ENCODE peak calls at places on chromosomes 12 and 14, in eight cellular contexts. One of them, this sample, is unnamed.

GRCh38 chr14:101405171-101405883 is 156.0 kb upstream of the DIO3 start:
- DNase-seq in uterus: peak
- DNase-seq in Calu3: peak
- DNase-seq in MCF 10A: peak
- DNase-seq in progenitor cell of endocrine pancreas: no peak
- DNase-seq in B cell: no peak
- DNase-seq in PC-3: peak
- DNase-seq in right atrium auricular region: peak
- DNase-seq in this sample: no peak

GRCh38 chr12:124026755-124027745 is 54.0 kb downstream of the ZNF664 start:
- DNase-seq in uterus: no peak
- DNase-seq in Calu3: no peak
- DNase-seq in MCF 10A: peak
- DNase-seq in progenitor cell of endocrine pancreas: no peak
- DNase-seq in B cell: no peak
- DNase-seq in PC-3: peak
- DNase-seq in right atrium auricular region: no peak
- DNase-seq in this sample: no peak

GRCh38 chr12:19168634-19169033 is 39.1 kb downstream of the PLEKHA5 start:
- DNase-seq in uterus: no peak
- DNase-seq in Calu3: no peak
- DNase-seq in MCF 10A: no peak
- DNase-seq in progenitor cell of endocrine pancreas: no peak
- DNase-seq in B cell: no peak
- DNase-seq in PC-3: no peak
- DNase-seq in right atrium auricular region: no peak
- DNase-seq in this sample: no peak

GRCh38 chr14:101877766-101878165 is 86.6 kb upstream of the DYNC1H1 start:
- DNase-seq in uterus: no peak
- DNase-seq in Calu3: no peak
- DNase-seq in MCF 10A: no peak
- DNase-seq in progenitor cell of endocrine pancreas: no peak
- DNase-seq in B cell: no peak
- DNase-seq in PC-3: no peak
- DNase-seq in right atrium auricular region: no peak
- DNase-seq in this sample: no peak

GRCh38 chr12:20220339-20220738 is 148.0 kb upstream of the PDE3A start:
- DNase-seq in uterus: no peak
- DNase-seq in Calu3: peak
- DNase-seq in MCF 10A: peak
- DNase-seq in progenitor cell of endocrine pancreas: no peak
- DNase-seq in B cell: no peak
- DNase-seq in PC-3: peak
- DNase-seq in right atrium auricular region: no peak
- DNase-seq in this sample: no peak

GRCh38 chr12:101299931-101300330 is 20.0 kb downstream of the UTP20 start:
- DNase-seq in uterus: no peak
- DNase-seq in Calu3: peak
- DNase-seq in MCF 10A: no peak
- DNase-seq in progenitor cell of endocrine pancreas: no peak
- DNase-seq in B cell: no peak
- DNase-seq in PC-3: peak
- DNase-seq in right atrium auricular region: no peak
- DNase-seq in this sample: no peak

GRCh38 chr14:99774526-99775307 is 18.5 kb upstream of the EML1 start:
- DNase-seq in uterus: peak
- DNase-seq in Calu3: no peak
- DNase-seq in MCF 10A: no peak
- DNase-seq in progenitor cell of endocrine pancreas: no peak
- DNase-seq in B cell: no peak
- DNase-seq in PC-3: peak
- DNase-seq in right atrium auricular region: peak
- DNase-seq in this sample: no peak

GRCh38 chr12:114500775-114501473 is 95.0 kb upstream of the TBX5 start:
- DNase-seq in uterus: no peak
- DNase-seq in Calu3: no peak
- DNase-seq in MCF 10A: no peak
- DNase-seq in progenitor cell of endocrine pancreas: no peak
- DNase-seq in B cell: no peak
- DNase-seq in PC-3: no peak
- DNase-seq in right atrium auricular region: no peak
- DNase-seq in this sample: no peak

GRCh38 chr12:1830981-1831930 is 10.9 kb downstream of the LRTM2 start:
- DNase-seq in uterus: peak
- DNase-seq in Calu3: peak
- DNase-seq in MCF 10A: peak
- DNase-seq in progenitor cell of endocrine pancreas: peak
- DNase-seq in B cell: no peak
- DNase-seq in PC-3: peak
- DNase-seq in right atrium auricular region: no peak
- DNase-seq in this sample: no peak

GRCh38 chr14:104882325-104882973 is 17.4 kb downstream of the CEP170B start:
- DNase-seq in uterus: no peak
- DNase-seq in Calu3: peak
- DNase-seq in MCF 10A: peak
- DNase-seq in progenitor cell of endocrine pancreas: no peak
- DNase-seq in B cell: no peak
- DNase-seq in PC-3: peak
- DNase-seq in right atrium auricular region: no peak
- DNase-seq in this sample: peak

DNA sequence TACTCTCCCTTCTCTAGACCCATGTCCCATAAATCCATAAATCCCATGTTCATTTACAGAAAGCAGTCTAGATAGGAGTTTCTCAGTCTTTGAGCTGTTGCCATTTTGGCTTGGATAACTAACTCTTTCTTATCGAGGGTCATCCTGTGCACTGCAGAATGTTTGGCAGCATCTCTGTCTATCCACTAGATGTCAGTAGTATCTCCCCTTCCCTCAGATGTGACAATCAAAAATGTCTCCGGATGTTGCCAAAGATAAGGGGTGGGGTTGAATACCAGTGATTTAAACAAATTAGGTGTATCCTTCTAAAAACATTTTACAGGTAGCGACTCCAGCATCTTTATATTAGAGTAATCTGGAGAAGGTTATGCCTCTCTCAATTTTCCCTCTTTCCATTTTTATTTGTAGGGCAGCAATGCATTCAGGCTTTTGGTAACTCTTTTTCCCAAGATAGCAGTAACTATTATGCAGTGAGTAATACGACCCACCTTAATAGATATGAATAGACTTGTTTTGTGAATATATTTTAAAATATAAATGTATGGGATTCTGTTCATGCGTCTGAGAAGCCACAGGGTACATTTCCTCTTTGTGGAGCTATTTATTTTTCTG is 100.7 kb downstream of the LRRK2 start:
- DNase-seq in uterus: no peak
- DNase-seq in Calu3: peak
- DNase-seq in MCF 10A: peak
- DNase-seq in progenitor cell of endocrine pancreas: no peak
- DNase-seq in B cell: no peak
- DNase-seq in PC-3: peak
- DNase-seq in right atrium auricular region: no peak
- DNase-seq in this sample: peak
- TF ChIP-seq CTCF in uterus: no peak
- TF ChIP-seq CTCF in Calu3: peak
- TF ChIP-seq CTCF in MCF 10A: peak
- TF ChIP-seq CTCF in progenitor cell of endocrine pancreas: peak
- TF ChIP-seq CTCF in B cell: peak
- TF ChIP-seq CTCF in PC-3: peak
- TF ChIP-seq CTCF in right atrium auricular region: no peak
- TF ChIP-seq CTCF in this sample: peak

DNA sequence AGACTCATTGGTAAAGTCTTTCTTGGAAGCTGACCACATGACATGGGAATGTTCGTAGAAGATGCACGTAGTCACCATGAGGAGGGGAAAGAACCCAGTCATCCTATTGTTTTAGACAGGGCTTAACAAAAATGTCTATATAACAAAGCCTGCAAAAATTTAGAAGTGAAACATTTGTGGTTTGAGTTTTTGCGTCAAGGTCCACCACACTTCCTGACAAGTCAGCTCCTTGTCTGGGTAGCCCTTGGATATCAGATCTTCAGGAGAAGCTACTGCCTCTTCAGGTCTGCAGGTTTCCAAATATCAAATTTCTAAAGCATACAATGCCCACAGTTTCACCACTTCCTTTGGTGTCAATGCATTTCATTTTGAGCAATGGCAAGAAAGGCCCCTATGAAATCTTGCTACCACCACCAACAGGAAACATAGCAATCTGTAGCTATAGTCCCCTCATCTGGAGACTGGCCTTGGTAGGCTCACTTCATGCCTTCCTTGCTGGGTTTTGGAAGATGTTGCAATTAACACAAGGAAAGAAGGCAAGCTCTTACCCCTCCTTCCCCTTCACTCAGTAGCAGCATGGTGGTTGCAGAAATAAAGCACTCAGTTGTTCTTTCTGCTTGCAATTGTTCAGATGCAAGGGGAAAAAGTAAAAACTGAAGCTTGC is 235.2 kb downstream of the PCNX1 start:
- DNase-seq in uterus: no peak
- DNase-seq in Calu3: no peak
- DNase-seq in MCF 10A: peak
- DNase-seq in progenitor cell of endocrine pancreas: no peak
- DNase-seq in B cell: peak
- DNase-seq in PC-3: peak
- DNase-seq in right atrium auricular region: no peak
- DNase-seq in this sample: no peak
- TF ChIP-seq CTCF in uterus: no peak
- TF ChIP-seq CTCF in Calu3: no peak
- TF ChIP-seq CTCF in MCF 10A: no peak
- TF ChIP-seq CTCF in progenitor cell of endocrine pancreas: no peak
- TF ChIP-seq CTCF in B cell: no peak
- TF ChIP-seq CTCF in PC-3: no peak
- TF ChIP-seq CTCF in right atrium auricular region: no peak
- TF ChIP-seq CTCF in this sample: no peak

GRCh38 chr12:64895541-64895940 is 71.1 kb downstream of the TBC1D30 start:
- DNase-seq in uterus: no peak
- DNase-seq in Calu3: no peak
- DNase-seq in MCF 10A: no peak
- DNase-seq in progenitor cell of endocrine pancreas: no peak
- DNase-seq in B cell: no peak
- DNase-seq in PC-3: peak
- DNase-seq in right atrium auricular region: no peak
- DNase-seq in this sample: no peak
- TF ChIP-seq CTCF in uterus: no peak
- TF ChIP-seq CTCF in Calu3: no peak
- TF ChIP-seq CTCF in MCF 10A: no peak
- TF ChIP-seq CTCF in progenitor cell of endocrine pancreas: no peak
- TF ChIP-seq CTCF in B cell: no peak
- TF ChIP-seq CTCF in PC-3: no peak
- TF ChIP-seq CTCF in right atrium auricular region: no peak
- TF ChIP-seq CTCF in this sample: no peak

GRCh38 chr14:67881225-67881624 is 61.6 kb downstream of the RAD51B start:
- DNase-seq in uterus: no peak
- DNase-seq in Calu3: no peak
- DNase-seq in MCF 10A: no peak
- DNase-seq in progenitor cell of endocrine pancreas: no peak
- DNase-seq in B cell: no peak
- DNase-seq in PC-3: no peak
- DNase-seq in right atrium auricular region: no peak
- DNase-seq in this sample: no peak

GRCh38 chr14:67887478-67887877 is 67.9 kb downstream of the RAD51B start:
- DNase-seq in uterus: no peak
- DNase-seq in Calu3: no peak
- DNase-seq in MCF 10A: no peak
- DNase-seq in progenitor cell of endocrine pancreas: no peak
- DNase-seq in B cell: no peak
- DNase-seq in PC-3: no peak
- DNase-seq in right atrium auricular region: no peak
- DNase-seq in this sample: no peak

GRCh38 chr14:67882973-67883372 is 63.4 kb downstream of the RAD51B start:
- DNase-seq in uterus: no peak
- DNase-seq in Calu3: no peak
- DNase-seq in MCF 10A: no peak
- DNase-seq in progenitor cell of endocrine pancreas: no peak
- DNase-seq in B cell: no peak
- DNase-seq in PC-3: no peak
- DNase-seq in right atrium auricular region: no peak
- DNase-seq in this sample: no peak

GRCh38 chr14:67886221-67886620 is 66.6 kb downstream of the RAD51B start:
- DNase-seq in uterus: no peak
- DNase-seq in Calu3: no peak
- DNase-seq in MCF 10A: no peak
- DNase-seq in progenitor cell of endocrine pancreas: no peak
- DNase-seq in B cell: no peak
- DNase-seq in PC-3: no peak
- DNase-seq in right atrium auricular region: no peak
- DNase-seq in this sample: no peak

GRCh38 chr14:67883717-67884116 is 64.1 kb downstream of the RAD51B start:
- DNase-seq in uterus: no peak
- DNase-seq in Calu3: no peak
- DNase-seq in MCF 10A: peak
- DNase-seq in progenitor cell of endocrine pancreas: no peak
- DNase-seq in B cell: no peak
- DNase-seq in PC-3: peak
- DNase-seq in right atrium auricular region: no peak
- DNase-seq in this sample: no peak
- TF ChIP-seq CTCF in uterus: peak
- TF ChIP-seq CTCF in Calu3: no peak
- TF ChIP-seq CTCF in MCF 10A: peak
- TF ChIP-seq CTCF in progenitor cell of endocrine pancreas: peak
- TF ChIP-seq CTCF in B cell: peak
- TF ChIP-seq CTCF in PC-3: peak
- TF ChIP-seq CTCF in right atrium auricular region: no peak
- TF ChIP-seq CTCF in this sample: peak

GRCh38 chr14:91609183-91609582 is 99.1 kb upstream of the PPP4R3A start:
- DNase-seq in uterus: no peak
- DNase-seq in Calu3: no peak
- DNase-seq in MCF 10A: no peak
- DNase-seq in progenitor cell of endocrine pancreas: no peak
- DNase-seq in B cell: no peak
- DNase-seq in PC-3: no peak
- DNase-seq in right atrium auricular region: no peak
- DNase-seq in this sample: no peak
- TF ChIP-seq CTCF in uterus: no peak
- TF ChIP-seq CTCF in Calu3: no peak
- TF ChIP-seq CTCF in MCF 10A: no peak
- TF ChIP-seq CTCF in progenitor cell of endocrine pancreas: no peak
- TF ChIP-seq CTCF in B cell: no peak
- TF ChIP-seq CTCF in PC-3: no peak
- TF ChIP-seq CTCF in right atrium auricular region: no peak
- TF ChIP-seq CTCF in this sample: no peak

DNA sequence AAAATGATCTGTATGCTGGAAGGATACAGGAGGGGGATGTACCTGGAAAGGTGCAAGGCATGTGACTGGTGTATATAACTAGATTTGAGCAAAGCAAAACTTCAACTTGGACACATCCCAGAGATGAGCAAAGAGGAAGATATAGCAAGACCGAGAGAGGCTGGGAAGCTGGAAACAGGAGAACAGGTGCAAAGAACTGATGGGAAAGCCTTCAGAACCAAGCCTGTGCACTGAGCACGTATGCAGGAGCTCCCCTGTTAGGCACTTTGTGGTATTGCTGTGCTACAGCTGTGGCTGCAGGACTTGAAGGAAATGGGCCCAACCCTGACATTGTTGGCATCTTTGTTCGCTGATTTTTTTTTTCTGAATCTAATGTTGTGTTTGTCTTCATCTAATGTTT is 120.7 kb upstream of the PWP1 start:
- DNase-seq in uterus: no peak
- DNase-seq in Calu3: peak
- DNase-seq in MCF 10A: peak
- DNase-seq in progenitor cell of endocrine pancreas: no peak
- DNase-seq in B cell: no peak
- DNase-seq in PC-3: peak
- DNase-seq in right atrium auricular region: no peak
- DNase-seq in this sample: no peak
- TF ChIP-seq CTCF in uterus: no peak
- TF ChIP-seq CTCF in Calu3: no peak
- TF ChIP-seq CTCF in MCF 10A: peak
- TF ChIP-seq CTCF in progenitor cell of endocrine pancreas: peak
- TF ChIP-seq CTCF in B cell: no peak
- TF ChIP-seq CTCF in PC-3: peak
- TF ChIP-seq CTCF in right atrium auricular region: no peak
- TF ChIP-seq CTCF in this sample: peak